ENCODE peak calls at places on chromosomes 1 and 21, in four cellular contexts. One of them, this sample, is unnamed.

GRCh38 chr21:41817228-41817627 is 50.4 kb upstream of the RIPK4 start:
- DNase-seq in choroid plexus epithelial cell: peak; percentile 81
- DNase-seq in stromal cell of bone marrow: peak; percentile 73
- DNase-seq in heart right ventricle: no peak
- DNase-seq in this sample: peak; percentile 87

GRCh38 chr1:21072721-21073120 is 104.0 kb downstream of the EIF4G3 start:
- DNase-seq in choroid plexus epithelial cell: peak; percentile 83
- DNase-seq in stromal cell of bone marrow: no peak
- DNase-seq in heart right ventricle: no peak
- DNase-seq in this sample: peak; percentile 64

GRCh38 chr1:66270122-66270812 is 263.7 kb upstream of the SGIP1 start:
- DNase-seq in choroid plexus epithelial cell: peak; percentile 94
- DNase-seq in stromal cell of bone marrow: no peak
- DNase-seq in heart right ventricle: no peak
- DNase-seq in this sample: peak; percentile 69

GRCh38 chr1:159076753-159077656 is at the start of gene AIM2:
- DNase-seq in choroid plexus epithelial cell: no peak
- DNase-seq in stromal cell of bone marrow: peak; percentile 18
- DNase-seq in heart right ventricle: peak; percentile 16
- DNase-seq in this sample: peak; percentile 30

GRCh38 chr1:225652726-225653462 is at the start of gene ENAH:
- DNase-seq in choroid plexus epithelial cell: peak; percentile 82
- DNase-seq in stromal cell of bone marrow: peak; percentile 76
- DNase-seq in heart right ventricle: peak; percentile 87
- DNase-seq in this sample: peak; percentile 95

GRCh38 chr21:44509539-44509938 is 30.5 kb downstream of the KRTAP10-1 start:
- DNase-seq in choroid plexus epithelial cell: no peak
- DNase-seq in stromal cell of bone marrow: no peak
- DNase-seq in heart right ventricle: peak; percentile 82
- DNase-seq in this sample: no peak

GRCh38 chr1:17475729-17476128 is 36.3 kb upstream of the RCC2 start:
- DNase-seq in choroid plexus epithelial cell: peak; percentile 47
- DNase-seq in stromal cell of bone marrow: no peak
- DNase-seq in heart right ventricle: no peak
- DNase-seq in this sample: peak; percentile 76

GRCh38 chr1:21662426-21663250 is 6.5 kb downstream of the RAP1GAP start:
- DNase-seq in choroid plexus epithelial cell: no peak
- DNase-seq in stromal cell of bone marrow: no peak
- DNase-seq in heart right ventricle: no peak
- DNase-seq in this sample: no peak

GRCh38 chr21:34889537-34890257 is 159.4 kb downstream of the RUNX1 start:
- DNase-seq in choroid plexus epithelial cell: peak; percentile 83
- DNase-seq in stromal cell of bone marrow: peak; percentile 43
- DNase-seq in heart right ventricle: peak; percentile 78
- DNase-seq in this sample: peak; percentile 95

GRCh38 chr1:167791281-167792209 is 69.8 kb downstream of the MPZL1 start:
- DNase-seq in choroid plexus epithelial cell: peak; percentile 90
- DNase-seq in stromal cell of bone marrow: peak; percentile 85
- DNase-seq in heart right ventricle: no peak
- DNase-seq in this sample: peak; percentile 81

GRCh38 chr1:24536391-24536840 is 19.5 kb upstream of the NCMAP start:
- DNase-seq in choroid plexus epithelial cell: peak; percentile 37
- DNase-seq in stromal cell of bone marrow: no peak
- DNase-seq in heart right ventricle: no peak
- DNase-seq in this sample: no peak

GRCh38 chr1:186404454-186405051 is 28.9 kb downstream of the ODR4 start:
- DNase-seq in choroid plexus epithelial cell: peak; percentile 86
- DNase-seq in stromal cell of bone marrow: peak; percentile 39
- DNase-seq in heart right ventricle: no peak
- DNase-seq in this sample: peak; percentile 75